ENCODE peak calls at places on chromosomes 4 and X, in seven cellular contexts. O is AG10803, A is epithelial cell of prostate, P is thoracic aorta, C is heart left ventricle, Y is fibroblast of lung, M is glomerular endothelial cell. V is an unnamed sample.
A peak's percentile ranks its signal among the peaks of the same experiment; 100 is the strongest.

GRCh38 chr4:55079451-55080173 is 45.8 kb downstream of the KDR start:
- DNase-seq in O (peak; percentile 44), A (no peak), P (no peak), C (peak; percentile 24), Y (no peak), M (no peak), V (no peak)

GRCh38 chrX:134241960-134242619 is 5.1 kb downstream of the CCDC160 start:
- DNase-seq in O (no peak), A (no peak), P (no peak), C (no peak), Y (no peak), M (no peak), V (no peak)

GRCh38 chr4:37666625-37667071 is 19.5 kb downstream of the RELL1 start:
- DNase-seq in O (peak; percentile 78), A (peak; percentile 72), P (peak; percentile 15), C (peak; percentile 43), Y (peak; percentile 84), M (peak; percentile 92), V (no peak)

GRCh38 chr4:106444557-106444956 is 76.0 kb upstream of the GIMD1 start:
- DNase-seq in O (peak; percentile 81), A (no peak), P (no peak), C (no peak), Y (no peak), M (no peak), V (no peak)

GRCh38 chr4:26533685-26534084 is 43.4 kb upstream of the CCKAR start:
- DNase-seq in O (no peak), A (no peak), P (no peak), C (no peak), Y (no peak), M (no peak), V (no peak)

GRCh38 chr4:127528302-127528701 is 104.5 kb upstream of the INTU start:
- DNase-seq in O (no peak), A (no peak), P (no peak), C (no peak), Y (no peak), M (no peak), V (no peak)

GRCh38 chr4:28879178-28879577 is 1841.0 kb upstream of the PCDH7 start:
- DNase-seq in O (no peak), A (no peak), P (no peak), C (no peak), Y (no peak), M (no peak), V (no peak)

GRCh38 chr4:32778938-32779337 is 2058.8 kb downstream of the PCDH7 start:
- DNase-seq in O (no peak), A (no peak), P (no peak), C (no peak), Y (no peak), M (no peak), V (no peak)

GRCh38 chr4:65021737-65022136 is 612.5 kb upstream of the TECRL start:
- DNase-seq in O (no peak), A (no peak), P (no peak), C (no peak), Y (no peak), M (no peak), V (no peak)

GRCh38 chr4:168713193-168713592 is 216.3 kb downstream of the PALLD start:
- DNase-seq in O (no peak), A (no peak), P (no peak), C (no peak), Y (no peak), M (no peak), V (no peak)

GRCh38 chr4:168478868-168479267 is 1.4 kb downstream of the DDX60L start:
- DNase-seq in O (no peak), A (no peak), P (no peak), C (no peak), Y (no peak), M (no peak), V (no peak)

GRCh38 chr4:136103616-136104015 is 1428.7 kb downstream of the PCDH18 start:
- DNase-seq in O (no peak), A (no peak), P (no peak), C (no peak), Y (no peak), M (no peak), V (no peak)

GRCh38 chr4:77994194-77994721 is 62.9 kb upstream of the FRAS1 start:
- DNase-seq in O (peak; percentile 66), A (no peak), P (no peak), C (peak; percentile 24), Y (peak; percentile 71), M (peak; percentile 16), V (peak; percentile 19)

GRCh38 chr4:26051278-26051677 is 137.3 kb downstream of the SMIM20 start:
- DNase-seq in O (peak; percentile 72), A (no peak), P (no peak), C (no peak), Y (peak; percentile 69), M (no peak), V (no peak)

GRCh38 chrX:1518512-1518911 is 18.5 kb downstream of the P2RY8 start:
- DNase-seq in O (no peak), A (no peak), P (no peak), C (no peak), Y (no peak), M (no peak), V (no peak)